ENCODE peak calls at places on chromosome 12, in eight cellular contexts. H is PC-3; L is Panc1; D is Peyer's patch; A is GM23248; P is CD8-positive, alpha-beta memory T cell; U is uterus; K is ovary. R is an unnamed sample. For H3K36me3, the result is how much of the 10 kb centered on the place peaks cover.

GRCh38 chr12:31736472-31736871 is 7.7 kb upstream of the AMN1 start:
- DNase-seq in H (peak), L (no peak), D (no peak), A (peak), P (no peak), U (peak), K (no peak), R (peak)

GRCh38 chr12:55713721-55714120 is 2.1 kb upstream of the BLOC1S1 start:
- DNase-seq in H (peak), L (no peak), D (no peak), A (peak), P (no peak), U (no peak), K (no peak), R (no peak)

GRCh38 chr12:28082101-28082500 is 108.2 kb upstream of the CCDC91 start:
- DNase-seq in H (no peak), L (no peak), D (no peak), A (peak), P (no peak), U (no peak), K (no peak), R (no peak)

GRCh38 chr12:123780956-123781355 is 18.9 kb downstream of the DNAH10 start:
- DNase-seq in H (no peak), L (no peak), D (no peak), A (no peak), P (no peak), U (no peak), K (no peak), R (no peak)

GRCh38 chr12:53626702-53627169 is 554 bp upstream of the ATF7 start:
- DNase-seq in H (no peak), L (no peak), D (no peak), A (no peak), P (no peak), U (no peak), K (no peak), R (no peak)

GRCh38 chr12:10186299-10186698 is 7.5 kb downstream of the TMEM52B start:
- DNase-seq in H (no peak), L (no peak), D (peak), A (no peak), P (no peak), U (no peak), K (no peak), R (no peak)

GRCh38 chr12:15393037-15393436 is 70.7 kb downstream of the PTPRO start:
- DNase-seq in H (no peak), L (no peak), D (no peak), A (no peak), P (no peak), U (no peak), K (no peak), R (no peak)

GRCh38 chr12:15631007-15631715 is 158.0 kb downstream of the EPS8 start:
- DNase-seq in H (no peak), L (no peak), D (no peak), A (no peak), P (no peak), U (no peak), K (no peak), R (no peak)

GRCh38 chr12:20127401-20127800 is 240.9 kb upstream of the PDE3A start:
- DNase-seq in H (peak), L (no peak), D (no peak), A (peak), P (no peak), U (no peak), K (no peak), R (no peak)

GRCh38 chr12:110289021-110289710 is 8.1 kb downstream of the ATP2A2 start:
- DNase-seq in H (no peak), L (no peak), D (no peak), A (no peak), P (no peak), U (no peak), K (no peak), R (no peak)

GRCh38 chr12:110287986-110288385 is 6.9 kb downstream of the ATP2A2 start:
- DNase-seq in H (no peak), L (no peak), D (no peak), A (no peak), P (no peak), U (no peak), K (no peak), R (no peak)

GRCh38 chr12:110284597-110284996 is 3.5 kb downstream of the ATP2A2 start:
- DNase-seq in H (peak), L (no peak), D (no peak), A (no peak), P (no peak), U (no peak), K (no peak), R (no peak)

GRCh38 chr12:110289711-110290078 is 8.6 kb downstream of the ATP2A2 start:
- DNase-seq in H (no peak), L (no peak), D (no peak), A (no peak), P (no peak), U (no peak), K (no peak), R (no peak)
- H3K36me3 ChIP-seq in H (half or more), L (under half), D (half or more), A (under half), P (under half), U (under half), K (under half), R (under half)

DNA sequence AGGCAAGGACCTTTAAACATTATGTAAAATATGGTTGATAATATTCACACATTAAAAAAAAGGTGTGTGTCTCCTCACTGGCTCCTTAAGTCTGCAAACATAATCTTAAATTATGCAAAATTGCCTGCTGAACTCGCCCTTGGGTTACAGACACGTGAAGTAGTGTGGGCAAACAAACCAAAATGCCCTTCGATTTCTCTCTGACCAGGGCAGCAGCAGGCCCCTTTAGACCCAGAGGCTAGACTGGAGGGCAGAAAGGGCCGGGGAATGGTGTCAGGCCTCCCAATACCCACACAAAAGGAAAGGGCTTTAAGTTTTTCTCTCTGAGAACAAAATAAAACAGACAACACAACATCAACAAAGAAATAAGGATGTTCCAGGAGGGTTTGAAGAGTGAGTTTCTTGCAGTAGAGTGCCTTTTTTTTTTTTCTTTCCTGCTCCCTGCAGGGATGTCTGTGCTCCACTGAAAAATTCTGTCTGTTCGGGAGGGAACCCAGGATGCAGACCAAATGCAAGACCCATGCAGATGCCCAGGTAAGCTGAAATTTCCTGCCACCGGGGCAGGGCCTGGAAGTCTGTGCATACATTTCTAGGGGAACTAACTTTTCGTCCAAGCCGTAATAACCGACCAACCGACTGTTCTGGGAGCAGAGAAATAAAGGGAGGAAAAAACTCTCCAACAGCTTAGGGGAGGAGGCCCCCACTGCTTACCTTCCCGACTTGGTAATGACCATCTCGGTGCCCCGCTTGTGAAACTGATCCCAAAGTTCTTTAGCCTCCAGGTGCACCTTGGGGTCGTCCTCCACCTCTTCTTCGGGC is 1.7 kb downstream of the TBX3 start:
- DNase-seq in H (peak), L (no peak), D (no peak), A (peak), P (no peak), U (no peak), K (no peak), R (no peak)
- H3K4me3 ChIP-seq in H (peak), L (peak), D (peak), A (peak), P (no peak), U (peak), K (peak), R (no peak)

GRCh38 chr12:26648584-26648983 is 184.4 kb downstream of the ITPR2 start:
- DNase-seq in H (peak), L (no peak), D (no peak), A (peak), P (no peak), U (no peak), K (no peak), R (no peak)
- H3K27ac ChIP-seq in H (no peak), L (no peak), D (no peak), A (peak), P (no peak), U (no peak), K (no peak), R (no peak)

DNA sequence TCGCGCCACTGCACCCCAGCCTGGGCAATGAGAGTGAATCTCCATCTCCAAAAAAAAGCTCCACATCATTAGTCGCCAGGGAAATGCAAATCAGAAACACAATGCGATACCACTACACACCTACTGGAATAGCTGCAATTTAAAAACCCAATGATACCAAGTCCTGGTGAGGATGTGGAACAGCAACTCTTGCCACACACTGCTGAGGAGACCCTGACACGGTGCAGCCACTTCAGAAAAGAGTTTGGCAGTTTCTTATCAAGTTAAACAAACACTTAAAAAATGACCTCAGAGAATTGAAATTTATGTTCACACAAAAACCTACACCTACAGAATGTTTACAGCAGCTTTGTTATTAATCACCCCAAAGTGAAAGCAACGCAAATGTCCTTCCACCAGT is 12.1 kb downstream of the P2RX2 start:
- DNase-seq in H (no peak), L (no peak), D (no peak), A (no peak), P (no peak), U (no peak), K (no peak), R (no peak)
- H3K36me3 ChIP-seq in H (under half), L (under half), D (half or more), A (under half), P (under half), U (under half), K (under half), R (under half)

GRCh38 chr12:6938353-6939186 is 5.0 kb upstream of the RNU7-1 start:
- DNase-seq in H (no peak), L (no peak), D (no peak), A (no peak), P (no peak), U (peak), K (peak), R (no peak)
- H3K4me3 ChIP-seq in H (no peak), L (no peak), D (peak), A (peak), P (peak), U (peak), K (peak), R (no peak)

GRCh38 chr12:57096099-57096572 is 7.2 kb downstream of the NAB2 start:
- DNase-seq in H (no peak), L (no peak), D (no peak), A (peak), P (no peak), U (no peak), K (peak), R (no peak)
- H3K27ac ChIP-seq in H (no peak), L (no peak), D (no peak), A (peak), P (no peak), U (no peak), K (no peak), R (no peak)